ENCODE peak calls at places on chromosomes 2 and 18, in four cellular contexts. One of them, this sample, is unnamed.

GRCh38 chr2:181857471-181857870 is 34.1 kb upstream of the ITPRID2 start:
- DNase-seq in heart right ventricle: no peak
- DNase-seq in K562: no peak
- DNase-seq in thoracic aorta: no peak
- DNase-seq in this sample: no peak

GRCh38 chr18:22293417-22293816 is 124.0 kb downstream of the GATA6 start:
- DNase-seq in heart right ventricle: no peak
- DNase-seq in K562: no peak
- DNase-seq in thoracic aorta: no peak
- DNase-seq in this sample: no peak

GRCh38 chr2:127218843-127219715 is 1.0 kb downstream of the CYP27C1 start:
- DNase-seq in heart right ventricle: no peak
- DNase-seq in K562: no peak
- DNase-seq in thoracic aorta: no peak
- DNase-seq in this sample: peak

GRCh38 chr18:58955738-58956137 is 91.1 kb downstream of the ZNF532 start:
- DNase-seq in heart right ventricle: no peak
- DNase-seq in K562: no peak
- DNase-seq in thoracic aorta: no peak
- DNase-seq in this sample: no peak

GRCh38 chr2:61456746-61457420 is 14.0 kb downstream of the USP34 start:
- DNase-seq in heart right ventricle: no peak
- DNase-seq in K562: no peak
- DNase-seq in thoracic aorta: no peak
- DNase-seq in this sample: no peak

GRCh38 chr2:46569766-46570165 is 90.4 kb downstream of the TMEM247 start:
- DNase-seq in heart right ventricle: no peak
- DNase-seq in K562: no peak
- DNase-seq in thoracic aorta: no peak
- DNase-seq in this sample: no peak

GRCh38 chr2:25234756-25235155 is 66.4 kb upstream of the POMC start:
- DNase-seq in heart right ventricle: no peak
- DNase-seq in K562: no peak
- DNase-seq in thoracic aorta: no peak
- DNase-seq in this sample: no peak

GRCh38 chr2:160109939-160110673 is 47.7 kb upstream of the PLA2R1 start:
- DNase-seq in heart right ventricle: peak
- DNase-seq in K562: peak
- DNase-seq in thoracic aorta: no peak
- DNase-seq in this sample: no peak

GRCh38 chr2:126413079-126413478 is 242.9 kb upstream of the GYPC start:
- DNase-seq in heart right ventricle: no peak
- DNase-seq in K562: no peak
- DNase-seq in thoracic aorta: no peak
- DNase-seq in this sample: no peak

GRCh38 chr18:2758309-2758708 is 88.5 kb upstream of the EMILIN2 start:
- DNase-seq in heart right ventricle: no peak
- DNase-seq in K562: no peak
- DNase-seq in thoracic aorta: no peak
- DNase-seq in this sample: no peak

GRCh38 chr2:106039634-106040033 is 154.5 kb downstream of the UXS1 start:
- DNase-seq in heart right ventricle: no peak
- DNase-seq in K562: no peak
- DNase-seq in thoracic aorta: no peak
- DNase-seq in this sample: no peak

GRCh38 chr2:220473611-220474010 is 846.2 kb downstream of the SLC4A3 start:
- DNase-seq in heart right ventricle: no peak
- DNase-seq in K562: no peak
- DNase-seq in thoracic aorta: no peak
- DNase-seq in this sample: no peak

GRCh38 chr2:88038263-88039105 is 17.1 kb downstream of the KRCC1 start:
- DNase-seq in heart right ventricle: no peak
- DNase-seq in K562: no peak
- DNase-seq in thoracic aorta: no peak
- DNase-seq in this sample: no peak

GRCh38 chr2:234292205-234292954 is 204.5 kb downstream of the ARL4C start:
- DNase-seq in heart right ventricle: peak
- DNase-seq in K562: no peak
- DNase-seq in thoracic aorta: no peak
- DNase-seq in this sample: no peak

GRCh38 chr2:233404227-233404626 is 49.9 kb downstream of the DGKD start:
- DNase-seq in heart right ventricle: no peak
- DNase-seq in K562: peak
- DNase-seq in thoracic aorta: no peak
- DNase-seq in this sample: no peak

GRCh38 chr2:138298120-138298814 is 203.3 kb upstream of the SPOPL start:
- DNase-seq in heart right ventricle: no peak
- DNase-seq in K562: no peak
- DNase-seq in thoracic aorta: no peak
- DNase-seq in this sample: no peak

GRCh38 chr2:9477914-9478313 is 3.6 kb downstream of the IAH1 start:
- DNase-seq in heart right ventricle: no peak
- DNase-seq in K562: no peak
- DNase-seq in thoracic aorta: no peak
- DNase-seq in this sample: no peak

GRCh38 chr2:70710276-70710675 is 57.7 kb downstream of the ADD2 start:
- DNase-seq in heart right ventricle: no peak
- DNase-seq in K562: no peak
- DNase-seq in thoracic aorta: no peak
- DNase-seq in this sample: peak

GRCh38 chr2:100679211-100679610 is 116.4 kb downstream of the PDCL3 start:
- DNase-seq in heart right ventricle: no peak
- DNase-seq in K562: no peak
- DNase-seq in thoracic aorta: no peak
- DNase-seq in this sample: no peak

GRCh38 chr2:238426568-238427434 is at the start of gene ASB1:
- DNase-seq in heart right ventricle: peak
- DNase-seq in K562: peak
- DNase-seq in thoracic aorta: peak
- DNase-seq in this sample: peak

GRCh38 chr2:72057308-72057707 is 90.4 kb downstream of the CYP26B1 start:
- DNase-seq in heart right ventricle: no peak
- DNase-seq in K562: no peak
- DNase-seq in thoracic aorta: no peak
- DNase-seq in this sample: no peak

GRCh38 chr2:28269019-28269784 is 123.5 kb upstream of the FOSL2 start:
- DNase-seq in heart right ventricle: no peak
- DNase-seq in K562: peak
- DNase-seq in thoracic aorta: no peak
- DNase-seq in this sample: no peak

GRCh38 chr2:79114797-79115494 is 5.3 kb upstream of the REG1A start:
- DNase-seq in heart right ventricle: no peak
- DNase-seq in K562: no peak
- DNase-seq in thoracic aorta: no peak
- DNase-seq in this sample: no peak

GRCh38 chr2:201983174-201983573 is 50.5 kb upstream of the FZD7 start:
- DNase-seq in heart right ventricle: no peak
- DNase-seq in K562: no peak
- DNase-seq in thoracic aorta: no peak
- DNase-seq in this sample: no peak
- H3K4me3 ChIP-seq in heart right ventricle: no peak
- H3K4me3 ChIP-seq in K562: no peak
- H3K4me3 ChIP-seq in thoracic aorta: no peak
- H3K4me3 ChIP-seq in this sample: no peak

DNA sequence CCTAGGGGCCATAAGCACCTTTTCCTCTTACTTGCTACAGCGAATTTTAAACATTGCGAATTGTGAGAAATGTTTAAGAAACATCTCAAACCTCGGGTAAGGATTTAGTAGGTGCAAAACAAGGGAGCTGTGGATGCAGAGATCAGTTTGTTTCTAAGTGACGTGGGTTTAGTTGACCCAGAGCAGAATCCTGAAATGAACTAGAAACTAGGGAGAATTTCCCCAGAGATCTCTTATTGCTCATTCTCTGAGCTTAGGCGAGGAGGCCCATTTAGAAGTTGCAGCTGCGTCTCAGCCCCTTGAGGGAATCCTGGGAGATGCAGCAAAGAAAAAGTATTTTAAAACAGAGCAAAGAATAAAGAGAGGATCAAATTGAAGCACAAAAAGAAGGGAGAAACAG is 29.3 kb downstream of the FAM124B start:
- DNase-seq in heart right ventricle: no peak
- DNase-seq in K562: no peak
- DNase-seq in thoracic aorta: no peak
- DNase-seq in this sample: no peak
- H3K4me3 ChIP-seq in heart right ventricle: no peak
- H3K4me3 ChIP-seq in K562: no peak
- H3K4me3 ChIP-seq in thoracic aorta: no peak
- H3K4me3 ChIP-seq in this sample: no peak

GRCh38 chr2:178450574-178451429 is at the start of the genes PJVK and PRKRA:
- DNase-seq in heart right ventricle: peak
- DNase-seq in K562: peak
- DNase-seq in thoracic aorta: peak
- DNase-seq in this sample: peak

GRCh38 chr2:178449700-178450573 is 1.0 kb downstream of the PRKRA start:
- DNase-seq in heart right ventricle: no peak
- DNase-seq in K562: no peak
- DNase-seq in thoracic aorta: no peak
- DNase-seq in this sample: no peak

GRCh38 chr2:178452334-178452733 is 1.2 kb downstream of the PJVK start:
- DNase-seq in heart right ventricle: no peak
- DNase-seq in K562: no peak
- DNase-seq in thoracic aorta: no peak
- DNase-seq in this sample: no peak

GRCh38 chr2:178452870-178453269 is 1.7 kb downstream of the PJVK start:
- DNase-seq in heart right ventricle: no peak
- DNase-seq in K562: no peak
- DNase-seq in thoracic aorta: no peak
- DNase-seq in this sample: no peak

GRCh38 chr2:178448968-178449661 is 1.9 kb downstream of the PRKRA start:
- DNase-seq in heart right ventricle: no peak
- DNase-seq in K562: no peak
- DNase-seq in thoracic aorta: no peak
- DNase-seq in this sample: no peak
- H3K4me3 ChIP-seq in heart right ventricle: peak
- H3K4me3 ChIP-seq in K562: peak
- H3K4me3 ChIP-seq in thoracic aorta: peak
- H3K4me3 ChIP-seq in this sample: no peak

GRCh38 chr2:8369522-8369921 is 312.3 kb upstream of the ID2 start:
- DNase-seq in heart right ventricle: no peak
- DNase-seq in K562: no peak
- DNase-seq in thoracic aorta: no peak
- DNase-seq in this sample: no peak
- H3K4me3 ChIP-seq in heart right ventricle: no peak
- H3K4me3 ChIP-seq in K562: no peak
- H3K4me3 ChIP-seq in thoracic aorta: no peak
- H3K4me3 ChIP-seq in this sample: no peak

GRCh38 chr2:214104219-214104618 is 306.6 kb upstream of the VWC2L start:
- DNase-seq in heart right ventricle: no peak
- DNase-seq in K562: no peak
- DNase-seq in thoracic aorta: no peak
- DNase-seq in this sample: no peak
- H3K4me3 ChIP-seq in heart right ventricle: no peak
- H3K4me3 ChIP-seq in K562: no peak
- H3K4me3 ChIP-seq in thoracic aorta: no peak
- H3K4me3 ChIP-seq in this sample: no peak

DNA sequence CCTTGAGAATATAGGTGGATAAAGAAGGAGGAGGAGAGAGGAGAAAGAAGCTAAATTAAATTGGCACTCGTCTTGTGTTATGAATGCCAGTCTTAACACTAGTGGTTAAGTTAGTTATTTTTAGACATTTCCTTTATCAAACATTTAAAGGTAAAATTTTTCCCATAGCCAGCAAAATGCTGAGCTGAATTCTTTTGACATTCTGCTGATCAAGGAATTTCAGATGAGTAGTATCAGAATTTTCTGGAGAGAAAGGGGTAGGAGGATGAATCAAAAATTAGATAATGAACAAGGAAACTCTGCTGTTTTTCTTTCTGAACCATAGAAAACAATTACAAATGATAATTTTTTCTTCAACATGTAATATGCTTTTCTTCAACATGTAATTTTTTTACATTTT is 52.5 kb downstream of the ASXL3 start:
- DNase-seq in heart right ventricle: no peak
- DNase-seq in K562: no peak
- DNase-seq in thoracic aorta: no peak
- DNase-seq in this sample: no peak
- H3K4me3 ChIP-seq in heart right ventricle: no peak
- H3K4me3 ChIP-seq in K562: no peak
- H3K4me3 ChIP-seq in thoracic aorta: no peak
- H3K4me3 ChIP-seq in this sample: no peak

GRCh38 chr2:44945676-44946427 is 4.3 kb downstream of the SIX3 start:
- DNase-seq in heart right ventricle: no peak
- DNase-seq in K562: no peak
- DNase-seq in thoracic aorta: no peak
- DNase-seq in this sample: no peak

GRCh38 chr2:44943031-44943692 is 1.7 kb downstream of the SIX3 start:
- DNase-seq in heart right ventricle: no peak
- DNase-seq in K562: no peak
- DNase-seq in thoracic aorta: no peak
- DNase-seq in this sample: no peak

GRCh38 chr2:44944952-44945612 is 3.6 kb downstream of the SIX3 start:
- DNase-seq in heart right ventricle: no peak
- DNase-seq in K562: no peak
- DNase-seq in thoracic aorta: no peak
- DNase-seq in this sample: no peak

GRCh38 chr2:44943693-44944101 is 2.2 kb downstream of the SIX3 start:
- DNase-seq in heart right ventricle: no peak
- DNase-seq in K562: no peak
- DNase-seq in thoracic aorta: no peak
- DNase-seq in this sample: no peak

DNA sequence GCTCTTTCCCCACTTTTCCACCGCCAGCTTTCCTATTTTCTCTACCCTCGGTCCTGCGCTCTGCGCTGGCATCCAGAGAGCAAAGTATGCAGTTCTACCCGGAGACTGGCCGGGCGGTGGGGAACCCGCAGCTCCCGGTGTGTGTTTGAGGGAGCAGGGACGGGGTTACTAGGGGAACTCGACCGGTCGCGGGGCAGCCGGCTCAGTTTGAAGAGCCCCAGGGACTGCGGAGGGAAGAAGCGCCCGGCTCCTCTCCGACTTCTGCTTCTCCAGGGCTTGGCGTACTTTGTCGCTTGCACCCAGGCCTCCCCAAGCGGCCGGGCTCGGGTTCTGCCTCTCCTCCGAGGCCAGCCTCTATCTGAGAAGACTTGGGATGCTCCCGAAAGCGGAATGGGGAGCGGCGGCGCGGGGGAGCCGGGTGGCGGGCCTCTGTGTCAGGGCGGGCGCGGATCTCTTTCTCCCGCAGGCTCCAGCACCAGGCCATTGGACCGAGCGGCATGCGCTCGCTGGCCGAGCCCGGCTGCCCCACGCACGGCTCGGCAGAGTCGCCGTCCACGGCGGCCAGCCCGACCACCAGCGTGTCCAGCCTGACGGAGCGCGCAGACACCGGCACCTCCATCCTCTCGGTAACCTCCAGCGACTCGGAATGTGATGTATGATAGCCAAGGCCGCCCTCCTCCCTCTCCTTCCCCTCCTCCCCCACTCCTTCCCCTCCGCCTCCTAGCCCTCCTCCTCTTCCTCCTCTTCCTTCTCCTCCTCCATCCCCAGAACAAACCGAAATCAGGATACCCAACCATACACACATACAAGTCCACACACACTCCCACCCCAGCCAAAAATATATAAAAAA is 2.8 kb downstream of the SIX3 start:
- DNase-seq in heart right ventricle: no peak
- DNase-seq in K562: no peak
- DNase-seq in thoracic aorta: no peak
- DNase-seq in this sample: no peak
- H3K4me3 ChIP-seq in heart right ventricle: no peak
- H3K4me3 ChIP-seq in K562: no peak
- H3K4me3 ChIP-seq in thoracic aorta: peak
- H3K4me3 ChIP-seq in this sample: no peak

GRCh38 chr18:51622676-51623075 is 425.2 kb upstream of the MEX3C start:
- DNase-seq in heart right ventricle: no peak
- DNase-seq in K562: no peak
- DNase-seq in thoracic aorta: no peak
- DNase-seq in this sample: no peak
- H3K4me3 ChIP-seq in heart right ventricle: no peak
- H3K4me3 ChIP-seq in K562: no peak
- H3K4me3 ChIP-seq in thoracic aorta: no peak
- H3K4me3 ChIP-seq in this sample: no peak